ENCODE peak calls at places on chromosomes 4 and X, in eight cellular contexts. I, U, R, L, A, P, Y and M are unnamed samples.

GRCh38 chrX:57918750-57919436 is 8.6 kb upstream of the ZXDA start:
- DNase-seq in U (no peak), L (peak), Y (no peak), P (peak), R (no peak), I (no peak), A (peak), M (no peak)

GRCh38 chr4:163595590-163595989 is 101.1 kb downstream of the TMA16 start:
- DNase-seq in P (no peak), U (no peak), A (no peak), R (no peak), I (no peak), L (no peak), Y (no peak), M (no peak)

GRCh38 chr4:17111959-17112659 is 213.7 kb upstream of the LDB2 start:
- DNase-seq in A (no peak), I (no peak), Y (no peak), R (no peak), U (no peak), P (no peak), L (no peak), M (no peak)

GRCh38 chr4:42359686-42360085 is 37.6 kb upstream of the SHISA3 start:
- DNase-seq in P (peak), R (no peak), I (no peak), U (no peak), Y (no peak), A (no peak), L (no peak), M (no peak)

GRCh38 chr4:101183224-101183623 is 164.1 kb downstream of the PPP3CA start:
- DNase-seq in I (no peak), R (no peak), Y (no peak), P (no peak), U (no peak), L (no peak), A (no peak), M (no peak)

GRCh38 chr4:76984127-76984526 is 34.6 kb downstream of the SEPTIN11 start:
- DNase-seq in L (no peak), P (peak), A (no peak), I (no peak), Y (no peak), R (no peak), U (no peak), M (no peak)

GRCh38 chr4:71526626-71527406 is 188.0 kb downstream of the SLC4A4 start:
- DNase-seq in I (no peak), P (no peak), Y (no peak), U (no peak), A (no peak), L (no peak), R (no peak), M (no peak)

GRCh38 chr4:188430384-188430783 is 291.1 kb downstream of the TRIML1 start:
- DNase-seq in U (no peak), I (no peak), R (no peak), L (no peak), A (no peak), Y (no peak), P (no peak), M (no peak)

GRCh38 chrX:54029543-54030143 is 14.6 kb downstream of the PHF8 start:
- DNase-seq in R (no peak), I (no peak), A (no peak), L (peak), Y (no peak), U (no peak), P (no peak), M (no peak)

GRCh38 chr4:8315343-8316250 is 46.0 kb downstream of the HTRA3 start:
- DNase-seq in R (peak), A (peak), U (no peak), I (no peak), Y (peak), P (peak), L (peak), M (peak)

DNA sequence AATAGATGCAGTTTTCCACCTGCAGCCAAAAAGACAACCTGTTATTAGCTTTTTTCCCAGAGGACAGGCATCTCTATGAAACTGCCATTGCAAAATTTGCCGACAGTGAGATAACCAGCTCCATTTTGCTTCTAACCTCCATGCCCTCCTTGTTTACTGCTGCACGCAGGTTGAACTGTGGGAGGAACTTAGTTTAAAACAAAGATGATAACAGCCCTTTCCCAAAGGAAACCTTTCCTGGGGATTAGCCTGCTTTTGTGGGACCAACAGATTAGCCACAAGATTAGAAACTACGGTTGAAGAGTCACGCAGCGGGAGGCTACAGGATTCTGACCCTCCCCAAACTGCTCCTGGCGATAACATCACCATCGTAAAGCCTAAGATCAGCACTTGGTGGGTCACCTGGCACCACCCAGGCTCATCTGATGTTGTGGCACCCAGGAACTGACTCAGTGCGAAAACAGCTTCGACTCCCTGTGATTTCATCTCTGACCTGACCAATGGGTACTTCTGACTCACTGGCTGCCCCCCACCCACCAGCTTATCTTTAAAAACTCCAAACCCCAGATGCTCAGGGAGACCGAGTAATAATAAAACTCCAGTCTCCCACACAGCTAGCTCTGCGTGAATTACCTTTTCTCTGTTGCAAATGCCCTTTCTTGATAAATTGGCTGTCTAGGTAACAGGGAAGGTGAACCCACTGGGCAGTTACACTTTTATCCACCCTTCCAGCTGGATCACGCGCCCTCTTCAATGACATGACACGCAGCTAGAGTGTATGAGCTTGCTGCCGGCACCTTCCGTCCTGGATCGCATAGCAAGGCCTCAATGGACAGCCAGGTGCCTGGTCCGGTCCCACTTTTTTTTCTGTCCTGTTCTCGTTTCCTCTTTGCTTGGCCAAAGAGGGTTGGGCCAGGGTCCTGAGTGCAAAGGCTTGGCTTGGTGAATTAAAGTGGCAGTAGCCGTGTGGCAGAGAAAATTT is 27.2 kb downstream of the NOP14 start:
- DNase-seq in Y (no peak), A (peak), P (peak), I (peak), U (peak), R (peak), L (peak), M (no peak)
- H3K4me3 ChIP-seq in Y (peak), A (peak), P (peak), I (peak), U (peak), R (peak), L (peak), M (peak)

GRCh38 chr4:3871181-3871852 is 105.1 kb downstream of the ADRA2C start:
- DNase-seq in I (no peak), U (no peak), A (no peak), P (no peak), Y (no peak), L (peak), R (peak), M (no peak)
- H3K4me3 ChIP-seq in I (no peak), U (no peak), A (no peak), P (no peak), Y (no peak), L (no peak), R (no peak), M (no peak)

DNA sequence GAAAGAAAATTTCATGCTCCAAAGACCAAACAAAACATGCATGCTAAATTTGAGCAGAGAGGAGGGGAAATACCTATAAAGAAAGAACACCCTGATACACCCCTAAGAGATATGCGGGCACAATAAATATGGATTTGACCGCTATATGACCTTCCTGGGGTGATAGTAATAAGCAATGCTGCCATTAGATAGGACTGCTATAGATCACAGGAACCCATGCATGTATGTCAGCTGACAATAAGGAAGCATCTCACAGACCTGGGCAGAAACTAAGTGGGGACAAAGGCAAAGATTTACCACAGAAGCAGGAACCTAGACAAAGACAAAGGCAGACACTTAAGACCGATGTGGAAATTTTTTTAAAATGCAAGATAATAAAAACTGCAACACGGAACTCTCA is 21.3 kb downstream of the ZNF721 start:
- DNase-seq in P (no peak), R (no peak), I (no peak), Y (no peak), L (no peak), A (no peak), U (no peak), M (no peak)
- H3K4me3 ChIP-seq in P (no peak), R (no peak), I (no peak), Y (no peak), L (no peak), A (no peak), U (no peak), M (no peak)

GRCh38 chr4:147576084-147576483 is 41.1 kb upstream of the TMEM184C start:
- DNase-seq in P (no peak), Y (no peak), R (no peak), A (no peak), I (no peak), U (no peak), L (no peak), M (no peak)
- H3K4me3 ChIP-seq in P (no peak), Y (no peak), R (no peak), A (no peak), I (no peak), U (no peak), L (no peak), M (no peak)

DNA sequence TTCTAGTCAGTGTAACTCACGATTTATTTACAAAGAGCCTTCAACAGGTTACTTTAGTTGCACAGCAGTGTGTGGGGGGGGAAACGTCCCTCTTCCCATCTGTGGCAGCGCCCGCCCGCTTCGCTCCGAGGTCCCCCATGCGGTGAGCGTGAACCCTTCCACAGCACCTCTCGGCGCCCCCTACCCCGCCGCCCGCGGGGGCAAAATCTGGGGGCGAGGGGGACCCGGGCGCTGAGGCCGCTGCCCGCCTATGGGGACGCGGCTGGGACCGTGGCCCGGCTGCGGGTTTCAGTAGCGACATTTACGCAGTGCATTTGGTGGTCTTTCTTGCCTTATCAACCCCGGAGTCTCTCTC is 6.4 kb downstream of the NKX6-1 start:
- DNase-seq in I (no peak), A (no peak), R (no peak), L (no peak), Y (no peak), P (no peak), U (no peak), M (no peak)
- H3K4me3 ChIP-seq in I (peak), A (no peak), R (peak), L (peak), Y (no peak), P (no peak), U (no peak), M (no peak)

GRCh38 chrX:70456256-70456655 is 11.6 kb downstream of the DLG3 start:
- DNase-seq in Y (no peak), P (no peak), A (no peak), I (no peak), L (no peak), R (no peak), U (no peak), M (no peak)
- H3K4me3 ChIP-seq in Y (no peak), P (peak), A (no peak), I (no peak), L (peak), R (no peak), U (peak), M (peak)

GRCh38 chr4:121784975-121785374 is 16.1 kb upstream of the EXOSC9 start:
- DNase-seq in U (no peak), I (no peak), R (no peak), P (peak), L (no peak), Y (peak), A (peak), M (no peak)
- H3K4me3 ChIP-seq in U (no peak), I (no peak), R (no peak), P (no peak), L (no peak), Y (no peak), A (no peak), M (no peak)

GRCh38 chr4:88280228-88280795 is 4.0 kb downstream of the PPM1K start:
- DNase-seq in U (no peak), A (no peak), L (no peak), I (no peak), P (no peak), Y (no peak), R (no peak), M (no peak)
- H3K4me3 ChIP-seq in U (no peak), A (no peak), L (no peak), I (no peak), P (no peak), Y (no peak), R (no peak), M (no peak)

GRCh38 chr4:165874072-165874798 is 1.2 kb downstream of the TLL1 start:
- DNase-seq in P (peak), A (no peak), I (no peak), R (no peak), U (no peak), L (peak), Y (no peak), M (no peak)
- H3K4me3 ChIP-seq in P (peak), A (peak), I (peak), R (peak), U (no peak), L (peak), Y (peak), M (peak)

GRCh38 chr4:88843067-88843723 is 145.6 kb upstream of the NAP1L5 start:
- DNase-seq in I (no peak), P (no peak), L (peak), Y (no peak), U (no peak), R (no peak), A (no peak), M (no peak)
- H3K4me3 ChIP-seq in I (no peak), P (no peak), L (no peak), Y (no peak), U (no peak), R (no peak), A (no peak), M (no peak)